ENCODE peak calls at places on chromosomes 13 and 19, in eight cellular contexts. B is AG04450, H is left lung, Z is fibroblast of lung, E is left ventricle myocardium inferior, S is heart left ventricle, C is HL-60, D is cardiac fibroblast. R is an unnamed sample.

GRCh38 chr13:95233026-95233635 is 68.1 kb downstream of the ABCC4 start:
- DNase-seq in B (no peak), H (no peak), Z (no peak), E (no peak), S (no peak), C (no peak), D (no peak), R (peak)

GRCh38 chr13:72570019-72570418 is 157.4 kb downstream of the MZT1 start:
- DNase-seq in B (no peak), H (no peak), Z (no peak), E (no peak), S (no peak), C (peak), D (no peak), R (no peak)

GRCh38 chr19:31261019-31261595 is 88.1 kb downstream of the TSHZ3 start:
- DNase-seq in B (no peak), H (no peak), Z (no peak), E (no peak), S (no peak), C (no peak), D (no peak), R (peak)

GRCh38 chr13:42977219-42977659 is 14.8 kb downstream of the EPSTI1 start:
- DNase-seq in B (no peak), H (no peak), Z (no peak), E (no peak), S (no peak), C (no peak), D (no peak), R (no peak)

GRCh38 chr13:35455022-35455421 is 21.5 kb downstream of the MAB21L1 start:
- DNase-seq in B (no peak), H (no peak), Z (no peak), E (no peak), S (no peak), C (no peak), D (no peak), R (no peak)

GRCh38 chr19:27972291-27973040 is 1240.5 kb downstream of the UQCRFS1 start:
- DNase-seq in B (no peak), H (no peak), Z (no peak), E (no peak), S (no peak), C (no peak), D (peak), R (peak)

GRCh38 chr19:6241056-6241455 is 38.7 kb downstream of the MLLT1 start:
- DNase-seq in B (no peak), H (peak), Z (no peak), E (peak), S (no peak), C (no peak), D (no peak), R (no peak)

GRCh38 chr13:51849145-51850101 is 4.4 kb upstream of the TMEM272 start:
- DNase-seq in B (no peak), H (no peak), Z (peak), E (peak), S (no peak), C (peak), D (peak), R (no peak)

GRCh38 chr19:42198676-42199439 is 18.6 kb downstream of the DEDD2 start:
- DNase-seq in B (no peak), H (no peak), Z (no peak), E (no peak), S (no peak), C (peak), D (no peak), R (no peak)

GRCh38 chr19:23887642-23888041 is 27.0 kb upstream of the ZNF726 start:
- DNase-seq in B (no peak), H (no peak), Z (no peak), E (no peak), S (no peak), C (no peak), D (no peak), R (no peak)

GRCh38 chr13:36193151-36193855 is 21.1 kb downstream of the SOHLH2 start:
- DNase-seq in B (no peak), H (no peak), Z (peak), E (no peak), S (no peak), C (no peak), D (peak), R (peak)

GRCh38 chr19:46454244-46454643 is 17.1 kb downstream of the PNMA8A start:
- DNase-seq in B (no peak), H (no peak), Z (no peak), E (no peak), S (no peak), C (no peak), D (no peak), R (no peak)

GRCh38 chr19:8367327-8368001 is 3.5 kb downstream of the ANGPTL4 start:
- DNase-seq in B (peak), H (peak), Z (peak), E (peak), S (peak), C (no peak), D (peak), R (peak)

GRCh38 chr13:48233886-48234488 is 981 bp downstream of the ITM2B start:
- DNase-seq in B (no peak), H (no peak), Z (peak), E (no peak), S (no peak), C (no peak), D (peak), R (peak)

GRCh38 chr19:15758379-15758778 is 20.6 kb downstream of the OR10H3 start:
- DNase-seq in B (no peak), H (no peak), Z (no peak), E (no peak), S (no peak), C (no peak), D (no peak), R (no peak)

GRCh38 chr19:15759962-15760565 is 22.3 kb downstream of the OR10H3 start:
- DNase-seq in B (no peak), H (no peak), Z (no peak), E (no peak), S (no peak), C (no peak), D (no peak), R (no peak)
- H3K4me3 ChIP-seq in B (no peak), H (no peak), Z (no peak), E (no peak), S (no peak), C (no peak), D (no peak), R (no peak)

GRCh38 chr19:44740351-44740824 is 8.1 kb upstream of the BCL3 start:
- DNase-seq in B (no peak), H (peak), Z (no peak), E (no peak), S (no peak), C (no peak), D (no peak), R (no peak)
- TF ChIP-seq CTCF in B (peak), H (no peak), Z (peak), E (no peak), S (no peak), C (no peak), D (no peak), R (peak)

DNA sequence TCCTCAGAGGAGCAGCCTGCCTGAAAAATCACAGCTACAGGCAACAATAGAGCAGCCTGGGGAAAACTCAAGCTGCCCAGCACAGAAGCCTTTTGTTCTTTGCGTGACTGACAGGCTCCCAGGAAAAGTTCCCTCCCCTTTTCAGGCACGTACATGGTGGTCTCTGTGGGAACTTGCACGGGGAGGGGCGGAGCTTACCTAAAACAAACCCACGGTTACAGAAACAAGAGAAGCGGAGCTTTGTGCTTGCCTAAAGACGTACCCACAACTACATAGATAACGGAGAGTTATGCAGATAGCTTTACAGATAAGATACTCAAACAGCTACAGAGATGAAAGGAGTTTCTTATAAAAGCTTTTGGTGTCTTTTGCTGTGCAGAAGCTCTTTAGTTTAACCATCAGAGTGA is 11.4 kb downstream of the ETFB start:
- DNase-seq in B (no peak), H (no peak), Z (peak), E (no peak), S (no peak), C (no peak), D (no peak), R (no peak)
- H3K4me3 ChIP-seq in B (no peak), H (no peak), Z (no peak), E (no peak), S (no peak), C (no peak), D (no peak), R (no peak)

GRCh38 chr13:75416327-75417005 is 65.5 kb downstream of the TBC1D4 start:
- DNase-seq in B (no peak), H (no peak), Z (no peak), E (no peak), S (no peak), C (no peak), D (no peak), R (no peak)
- TF ChIP-seq CTCF in B (no peak), H (no peak), Z (no peak), E (no peak), S (no peak), C (no peak), D (no peak), R (no peak)

DNA sequence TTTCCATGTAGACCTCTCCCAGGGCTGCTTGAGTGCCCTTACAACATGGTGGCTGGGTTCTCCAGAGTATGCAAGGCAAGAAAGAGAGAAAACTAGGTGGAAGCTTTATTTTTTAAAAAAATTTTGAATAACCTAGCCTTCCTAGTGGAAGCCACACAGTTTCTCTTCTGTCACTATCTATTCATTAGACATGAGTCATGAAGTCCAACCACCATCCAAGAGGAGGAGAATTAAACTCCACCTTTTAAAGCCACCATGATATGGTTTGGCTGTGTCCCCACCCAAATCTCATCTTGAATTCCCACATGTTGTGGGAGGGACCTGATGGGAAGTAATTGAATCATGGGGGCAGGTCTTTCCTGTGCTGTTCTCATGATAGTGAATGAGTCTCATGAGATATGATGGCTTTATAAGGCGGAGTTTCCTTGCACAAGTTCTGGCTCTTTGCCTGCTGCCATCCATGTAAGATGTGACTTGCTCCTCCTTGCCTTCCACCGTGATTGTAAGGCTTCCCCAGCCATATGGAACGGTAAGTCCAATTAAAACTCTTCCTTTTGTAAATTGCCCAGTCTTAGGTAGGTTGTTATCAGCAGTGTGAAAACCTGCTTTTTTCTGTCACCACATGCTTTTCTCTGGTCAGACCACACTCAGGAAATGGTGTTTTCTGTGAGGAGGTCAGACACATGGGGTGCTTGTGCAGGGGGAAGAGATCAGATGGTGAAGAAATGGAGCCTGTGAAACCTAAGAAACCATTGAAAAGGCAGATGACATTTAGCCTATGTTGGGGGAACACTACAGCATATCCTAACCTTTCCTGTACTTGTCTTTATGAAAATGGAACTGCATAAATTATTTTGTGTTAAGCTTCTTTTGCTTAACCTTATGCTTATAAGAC is 57.7 kb downstream of the ANKRD10 start:
- DNase-seq in B (no peak), H (no peak), Z (no peak), E (no peak), S (no peak), C (no peak), D (peak), R (no peak)
- H3K4me3 ChIP-seq in B (no peak), H (no peak), Z (no peak), E (no peak), S (no peak), C (no peak), D (no peak), R (no peak)

DNA sequence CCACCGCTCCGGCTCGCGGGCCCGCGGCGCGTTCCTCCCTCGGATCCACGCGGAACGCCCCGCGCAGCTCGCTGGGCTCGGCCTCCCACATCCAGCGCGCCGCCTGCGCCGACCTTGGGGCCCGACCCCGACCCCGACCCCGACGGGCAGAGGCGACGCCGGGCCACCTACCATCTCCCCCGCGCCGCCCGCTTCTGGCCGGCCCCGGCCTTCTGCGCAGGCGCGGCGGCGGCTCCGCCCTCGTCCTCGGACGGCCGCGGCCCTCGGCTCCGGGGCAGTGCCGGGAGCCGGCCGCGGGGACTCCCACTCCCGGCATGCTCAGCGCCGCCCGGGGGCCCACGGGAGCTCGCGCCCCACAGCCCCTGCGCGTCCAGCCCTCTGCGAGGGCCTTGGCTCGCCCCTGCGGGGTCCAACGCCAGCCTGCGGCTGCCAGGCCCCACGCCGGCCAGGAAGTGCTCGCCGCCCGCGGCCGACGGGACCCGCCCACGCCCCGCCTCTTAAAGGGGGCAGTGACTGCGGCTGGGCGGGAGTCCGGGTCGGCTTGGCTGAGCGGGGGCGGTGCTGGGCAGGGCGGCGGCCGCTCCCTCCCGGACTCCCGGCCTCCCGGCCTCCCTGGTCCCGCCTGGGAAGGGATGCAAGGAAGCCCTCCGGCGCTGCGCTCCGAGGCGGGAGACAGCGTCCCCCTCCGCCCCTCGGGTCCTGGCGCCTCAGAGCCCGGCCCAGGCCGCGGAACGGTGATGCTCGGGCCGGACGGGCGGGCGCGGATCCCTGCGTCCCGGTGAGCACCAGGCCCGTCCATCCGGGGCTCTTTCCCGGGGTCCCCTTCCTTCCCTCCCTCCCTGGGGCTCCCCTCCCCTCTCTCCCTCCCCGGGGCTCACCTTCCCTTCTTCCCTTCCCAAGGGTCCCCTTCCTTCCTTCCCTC is at the start of gene DCUN1D2:
- DNase-seq in B (peak), H (peak), Z (peak), E (peak), S (peak), C (peak), D (peak), R (peak)
- TF ChIP-seq CTCF in B (no peak), H (no peak), Z (no peak), E (no peak), S (no peak), C (no peak), D (no peak), R (no peak)

DNA sequence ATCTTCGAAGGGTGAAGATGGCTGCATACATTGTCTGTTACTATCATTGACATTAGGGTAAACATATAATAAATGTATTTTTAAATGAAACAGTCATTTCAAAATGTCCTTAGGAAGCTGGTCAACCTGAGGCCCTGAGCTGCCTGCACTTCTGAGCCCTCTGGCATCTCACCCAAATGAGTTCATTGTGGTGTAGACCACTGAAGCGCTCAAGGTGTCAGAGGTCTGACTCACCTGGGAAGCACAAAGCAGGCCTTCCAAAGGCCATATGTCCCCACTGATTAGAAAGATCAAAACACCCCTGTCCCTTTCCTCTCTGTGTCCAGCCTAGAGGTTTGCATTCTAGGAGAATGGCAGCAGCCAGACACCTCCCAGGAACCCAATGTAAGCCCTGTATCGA is 59.6 kb downstream of the COL4A2 start:
- DNase-seq in B (no peak), H (no peak), Z (no peak), E (no peak), S (no peak), C (no peak), D (no peak), R (no peak)
- H3K4me3 ChIP-seq in B (no peak), H (no peak), Z (no peak), E (no peak), S (no peak), C (no peak), D (no peak), R (no peak)